ENCODE peak calls at places on chromosomes 1 and 21, in four cellular contexts. T, A, N and R are unnamed samples.

GRCh38 chr1:30888391-30888790 is 20.2 kb downstream of the SDC3 start:
- DNase-seq in N (no peak), T (no peak), A (no peak), R (peak; percentile 96)

GRCh38 chr1:246107516-246108277 is 399.4 kb downstream of the SMYD3 start:
- DNase-seq in T (peak; percentile 19), N (peak; percentile 29), A (no peak), R (peak; percentile 49)

GRCh38 chr1:47906009-47906432 is 91.2 kb downstream of the TRABD2B start:
- DNase-seq in T (no peak), A (no peak), N (no peak), R (no peak)

GRCh38 chr1:234617135-234617985 is 7.4 kb upstream of the IRF2BP2 start:
- DNase-seq in A (no peak), N (peak; percentile 79), T (no peak), R (no peak)

GRCh38 chr1:202279806-202280205 is 61.9 kb downstream of the UBE2T start:
- DNase-seq in T (no peak), A (no peak), N (no peak), R (peak; percentile 14)

GRCh38 chr1:243718893-243719292 is 131.2 kb downstream of the AKT3 start:
- DNase-seq in A (no peak), N (peak; percentile 86), T (no peak), R (peak; percentile 85)

GRCh38 chr1:200775850-200776249 is 37.2 kb downstream of the CAMSAP2 start:
- DNase-seq in N (no peak), T (no peak), A (no peak), R (no peak)

GRCh38 chr1:107935396-107936064 is 29.4 kb downstream of the VAV3 start:
- DNase-seq in T (no peak), N (peak; percentile 39), A (no peak), R (no peak)

GRCh38 chr1:42105025-42105424 is 48.2 kb upstream of the GUCA2B start:
- DNase-seq in N (no peak), T (no peak), A (no peak), R (no peak)

GRCh38 chr1:9753121-9753531 is 70.6 kb downstream of the CLSTN1 start:
- DNase-seq in A (no peak), T (no peak), N (peak; percentile 31), R (peak; percentile 86)

GRCh38 chr1:100628631-100629081 is 90.7 kb downstream of the GPR88 start:
- DNase-seq in A (no peak), N (no peak), T (no peak), R (peak; percentile 14)

GRCh38 chr1:199495432-199495831 is 532.1 kb upstream of the NR5A2 start:
- DNase-seq in A (no peak), N (no peak), T (no peak), R (no peak)

GRCh38 chr1:15231714-15232201 is 15.3 kb upstream of the FHAD1 start:
- DNase-seq in A (no peak), N (no peak), T (no peak), R (no peak)

GRCh38 chr1:78211483-78212092 is 165.8 kb downstream of the GIPC2 start:
- DNase-seq in T (no peak), A (no peak), N (no peak), R (no peak)

GRCh38 chr1:198155253-198155652 is 1.5 kb upstream of the NEK7 start:
- DNase-seq in N (no peak), A (no peak), T (no peak), R (peak; percentile 71)

GRCh38 chr1:40185951-40186864 is 25.0 kb downstream of the RLF start:
- DNase-seq in N (peak; percentile 32), T (no peak), A (no peak), R (peak; percentile 62)

GRCh38 chr1:64601207-64601606 is 131.3 kb downstream of the CACHD1 start:
- DNase-seq in A (no peak), N (no peak), T (no peak), R (no peak)

GRCh38 chr21:15592271-15592860 is 137.4 kb upstream of the USP25 start:
- DNase-seq in A (no peak), T (no peak), N (peak; percentile 24), R (peak; percentile 45)

GRCh38 chr1:30700528-30701265 is 22.7 kb downstream of the MATN1 start:
- DNase-seq in A (no peak), T (no peak), N (no peak), R (peak; percentile 76)

GRCh38 chr1:33588726-33589125 is 116.3 kb downstream of the ZSCAN20 start:
- DNase-seq in T (no peak), N (no peak), A (no peak), R (no peak)

GRCh38 chr21:42010507-42011493 is 640 bp upstream of the ZBTB21 start:
- DNase-seq in N (peak; percentile 46), T (no peak), A (peak; percentile 43), R (no peak)

GRCh38 chr1:41811978-41812852 is 106.5 kb downstream of the HIVEP3 start:
- DNase-seq in N (peak; percentile 84), A (peak; percentile 73), T (peak; percentile 50), R (peak; percentile 92)

GRCh38 chr1:205526431-205526830 is 22.0 kb downstream of the CDK18 start:
- DNase-seq in A (no peak), T (no peak), N (no peak), R (no peak)

GRCh38 chr1:84855168-84855567 is 37.8 kb downstream of the LPAR3 start:
- DNase-seq in T (no peak), N (no peak), A (no peak), R (peak; percentile 41)

GRCh38 chr1:167100730-167101129 is 6.9 kb downstream of the STYXL2 start:
- DNase-seq in A (no peak), T (no peak), N (no peak), R (no peak)

GRCh38 chr1:181097242-181097641 is 8.7 kb downstream of the IER5 start:
- DNase-seq in N (no peak), T (no peak), A (no peak), R (peak; percentile 61)

GRCh38 chr1:9849691-9850441 is 26.1 kb upstream of the CLSTN1 start:
- DNase-seq in T (no peak), A (no peak), N (peak; percentile 43), R (no peak)

GRCh38 chr1:205066221-205066818 is 17.9 kb downstream of the TMEM81 start:
- DNase-seq in A (peak; percentile 70), T (no peak), N (peak; percentile 26), R (no peak)

GRCh38 chr1:185309566-185309965 is 7.5 kb downstream of the IVNS1ABP start:
- DNase-seq in N (no peak), T (no peak), A (no peak), R (no peak)

GRCh38 chr1:29679316-29679715 is 443.0 kb downstream of the PTPRU start:
- DNase-seq in N (no peak), A (peak; percentile 8), T (no peak), R (no peak)

GRCh38 chr1:82931051-82931450 is 1067.9 kb downstream of the TTLL7 start:
- DNase-seq in A (no peak), T (no peak), N (peak; percentile 23), R (no peak)

GRCh38 chr21:46518983-46519583 is 60.4 kb downstream of the DIP2A start:
- DNase-seq in N (peak; percentile 18), T (no peak), A (no peak), R (peak; percentile 27)

GRCh38 chr1:237799762-237800474 is 90.8 kb downstream of the ZP4 start:
- DNase-seq in T (peak; percentile 57), A (peak; percentile 88), N (peak; percentile 93), R (peak; percentile 4)

GRCh38 chr1:22254756-22255155 is 111.9 kb upstream of the WNT4 start:
- DNase-seq in A (no peak), N (no peak), T (no peak), R (no peak)

GRCh38 chr1:154747841-154748766 is 122.0 kb downstream of the KCNN3 start:
- DNase-seq in T (no peak), N (no peak), A (no peak), R (no peak)

GRCh38 chr1:32386993-32387392 is 7.2 kb downstream of the BSDC1 start:
- DNase-seq in N (no peak), A (no peak), T (no peak), R (no peak)
- H4K5ac ChIP-seq in N (no peak overlapping the region), A (no peak overlapping the region), T (no peak overlapping the region), R (no peak overlapping the region)

GRCh38 chr21:30395731-30396130 is at the start of gene KRTAP13-1:
- DNase-seq in T (no peak), N (no peak), A (no peak), R (no peak)
- H4K5ac ChIP-seq in T (no peak within 1 kb of the TSS), N (no peak within 1 kb of the TSS), A (no peak within 1 kb of the TSS), R (no peak within 1 kb of the TSS)

DNA sequence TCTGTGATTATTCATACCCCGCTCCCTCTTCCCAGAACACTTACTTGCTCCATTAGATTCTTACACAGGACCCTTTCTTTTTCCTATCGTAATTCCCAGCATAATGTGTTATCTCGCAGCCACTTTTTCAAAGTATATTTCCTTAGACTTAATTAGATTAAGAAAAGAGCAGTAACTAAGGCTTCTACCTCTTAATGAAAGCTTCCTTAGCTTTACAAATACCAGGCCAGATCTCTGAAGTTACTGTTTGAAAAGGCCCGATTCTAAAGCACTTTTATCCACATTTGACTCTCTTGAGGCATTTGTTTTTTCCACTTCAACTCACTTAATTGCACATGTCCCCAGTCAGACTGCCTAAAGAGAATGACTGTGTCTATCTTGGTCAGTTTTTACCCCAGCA is 1264.3 kb upstream of the ADGRL2 start:
- DNase-seq in A (no peak), T (no peak), N (no peak), R (no peak)
- H4K5ac ChIP-seq in A (no peak overlapping the region), T (no peak overlapping the region), N (no peak overlapping the region), R (no peak overlapping the region)

DNA sequence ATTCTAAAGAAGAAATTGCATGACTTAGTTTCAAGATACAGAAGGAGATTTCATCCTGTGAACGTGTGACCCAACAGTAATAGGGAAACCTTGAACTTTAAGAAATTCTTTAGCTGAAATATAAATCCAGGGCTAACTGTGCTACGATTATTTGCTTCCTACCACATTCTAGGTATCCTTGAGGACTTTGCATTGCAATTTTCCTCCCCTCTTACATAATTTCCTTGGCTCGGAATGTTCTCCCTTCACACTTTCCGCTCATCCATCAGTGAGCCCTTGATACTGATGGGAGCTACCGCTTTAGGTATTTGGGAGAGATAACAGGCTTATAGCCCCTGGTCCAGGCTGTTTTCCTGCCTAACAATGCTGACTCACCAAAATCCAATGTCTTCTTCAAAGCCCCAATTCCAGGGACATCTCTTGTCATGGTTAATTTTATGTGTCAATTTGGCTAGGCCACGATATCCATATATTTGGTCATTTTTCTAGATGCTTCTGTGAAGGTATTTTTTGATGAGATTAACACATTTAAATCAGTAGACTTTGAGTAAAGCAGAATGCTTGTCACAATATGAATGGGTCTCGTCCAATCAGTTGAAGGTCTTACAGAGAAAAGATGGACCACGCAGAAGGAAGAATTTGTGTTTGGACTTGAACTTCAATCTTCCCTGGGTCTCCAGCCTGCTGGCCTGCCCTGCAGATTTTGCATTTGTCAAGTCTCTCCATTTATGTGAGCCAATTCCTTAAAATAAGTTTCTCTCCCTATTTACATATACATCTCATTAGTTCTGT is 121.3 kb downstream of the PTPN14 start:
- DNase-seq in N (peak; percentile 92), A (no peak), T (no peak), R (peak; percentile 61)
- H4K5ac ChIP-seq in N (no peak overlapping the region), A (no peak overlapping the region), T (no peak overlapping the region), R (peak overlapping the region; percentile 75)